ENCODE peak calls at places on chromosomes 13 and 19, in nine cellular contexts. One of them, this sample, is unnamed.

GRCh38 chr13:35712907-35713685 is 236.6 kb upstream of the MAB21L1 start:
- DNase-seq in cardiac fibroblast: peak
- DNase-seq in fibroblast of the aortic adventitia: peak
- DNase-seq in AG04450: no peak
- DNase-seq in HFF-Myc: peak
- DNase-seq in upper lobe of left lung: no peak
- DNase-seq in fibroblast of lung: peak
- DNase-seq in coronary artery: no peak
- DNase-seq in heart right ventricle: no peak
- DNase-seq in this sample: no peak

GRCh38 chr13:44759222-44759721 is 183.1 kb upstream of the TSC22D1 start:
- DNase-seq in coronary artery: no peak
- DNase-seq in HFF-Myc: no peak
- DNase-seq in AG04450: no peak
- DNase-seq in cardiac fibroblast: no peak
- DNase-seq in upper lobe of left lung: no peak
- DNase-seq in fibroblast of the aortic adventitia: no peak
- DNase-seq in fibroblast of lung: peak
- DNase-seq in heart right ventricle: no peak
- DNase-seq in this sample: no peak

GRCh38 chr13:101795460-101795859 is 343.0 kb downstream of the ITGBL1 start:
- DNase-seq in heart right ventricle: no peak
- DNase-seq in HFF-Myc: no peak
- DNase-seq in coronary artery: no peak
- DNase-seq in cardiac fibroblast: no peak
- DNase-seq in fibroblast of the aortic adventitia: no peak
- DNase-seq in AG04450: no peak
- DNase-seq in fibroblast of lung: no peak
- DNase-seq in upper lobe of left lung: no peak
- DNase-seq in this sample: no peak

GRCh38 chr13:110771194-110771593 is 57.7 kb downstream of the ING1 start:
- DNase-seq in cardiac fibroblast: peak
- DNase-seq in HFF-Myc: no peak
- DNase-seq in AG04450: no peak
- DNase-seq in fibroblast of lung: no peak
- DNase-seq in upper lobe of left lung: no peak
- DNase-seq in coronary artery: no peak
- DNase-seq in fibroblast of the aortic adventitia: no peak
- DNase-seq in heart right ventricle: no peak
- DNase-seq in this sample: no peak

GRCh38 chr13:110687736-110688135 is 18.2 kb downstream of the CARS2 start:
- DNase-seq in fibroblast of lung: no peak
- DNase-seq in coronary artery: no peak
- DNase-seq in heart right ventricle: no peak
- DNase-seq in AG04450: no peak
- DNase-seq in upper lobe of left lung: no peak
- DNase-seq in fibroblast of the aortic adventitia: no peak
- DNase-seq in cardiac fibroblast: no peak
- DNase-seq in HFF-Myc: no peak
- DNase-seq in this sample: no peak

GRCh38 chr13:66835040-66835628 is 395.0 kb downstream of the PCDH9 start:
- DNase-seq in heart right ventricle: peak
- DNase-seq in AG04450: peak
- DNase-seq in fibroblast of the aortic adventitia: peak
- DNase-seq in coronary artery: no peak
- DNase-seq in upper lobe of left lung: peak
- DNase-seq in HFF-Myc: no peak
- DNase-seq in fibroblast of lung: peak
- DNase-seq in cardiac fibroblast: peak
- DNase-seq in this sample: peak

GRCh38 chr19:16260160-16260793 is 62.6 kb downstream of the AP1M1 start:
- DNase-seq in cardiac fibroblast: no peak
- DNase-seq in coronary artery: no peak
- DNase-seq in HFF-Myc: no peak
- DNase-seq in upper lobe of left lung: no peak
- DNase-seq in heart right ventricle: no peak
- DNase-seq in AG04450: no peak
- DNase-seq in fibroblast of lung: no peak
- DNase-seq in fibroblast of the aortic adventitia: no peak
- DNase-seq in this sample: no peak

GRCh38 chr19:51168571-51169282 is 26.6 kb downstream of the SIGLEC7 start:
- DNase-seq in heart right ventricle: no peak
- DNase-seq in HFF-Myc: no peak
- DNase-seq in fibroblast of lung: no peak
- DNase-seq in coronary artery: no peak
- DNase-seq in cardiac fibroblast: no peak
- DNase-seq in AG04450: no peak
- DNase-seq in upper lobe of left lung: no peak
- DNase-seq in fibroblast of the aortic adventitia: no peak
- DNase-seq in this sample: peak

GRCh38 chr19:931860-932646 is 6.2 kb downstream of the ARID3A start:
- DNase-seq in AG04450: no peak
- DNase-seq in fibroblast of the aortic adventitia: no peak
- DNase-seq in heart right ventricle: no peak
- DNase-seq in cardiac fibroblast: no peak
- DNase-seq in HFF-Myc: no peak
- DNase-seq in upper lobe of left lung: no peak
- DNase-seq in coronary artery: no peak
- DNase-seq in fibroblast of lung: no peak
- DNase-seq in this sample: no peak

GRCh38 chr19:9850235-9850959 is 15.3 kb downstream of the PIN1 start:
- DNase-seq in fibroblast of lung: no peak
- DNase-seq in AG04450: no peak
- DNase-seq in HFF-Myc: no peak
- DNase-seq in coronary artery: no peak
- DNase-seq in cardiac fibroblast: no peak
- DNase-seq in upper lobe of left lung: no peak
- DNase-seq in fibroblast of the aortic adventitia: no peak
- DNase-seq in heart right ventricle: no peak
- DNase-seq in this sample: no peak

GRCh38 chr19:58150328-58150921 is at the start of gene ZNF329:
- DNase-seq in cardiac fibroblast: peak
- DNase-seq in fibroblast of lung: peak
- DNase-seq in coronary artery: peak
- DNase-seq in HFF-Myc: peak
- DNase-seq in upper lobe of left lung: peak
- DNase-seq in AG04450: peak
- DNase-seq in fibroblast of the aortic adventitia: peak
- DNase-seq in heart right ventricle: peak
- DNase-seq in this sample: peak

GRCh38 chr13:41332829-41333228 is 21.8 kb downstream of the NAA16 start:
- DNase-seq in cardiac fibroblast: no peak
- DNase-seq in fibroblast of the aortic adventitia: no peak
- DNase-seq in upper lobe of left lung: no peak
- DNase-seq in HFF-Myc: no peak
- DNase-seq in heart right ventricle: no peak
- DNase-seq in fibroblast of lung: no peak
- DNase-seq in coronary artery: no peak
- DNase-seq in AG04450: no peak
- DNase-seq in this sample: no peak

GRCh38 chr13:101706651-101707050 is 254.2 kb downstream of the ITGBL1 start:
- DNase-seq in upper lobe of left lung: peak
- DNase-seq in fibroblast of the aortic adventitia: peak
- DNase-seq in AG04450: peak
- DNase-seq in fibroblast of lung: peak
- DNase-seq in cardiac fibroblast: peak
- DNase-seq in HFF-Myc: peak
- DNase-seq in coronary artery: no peak
- DNase-seq in heart right ventricle: no peak
- DNase-seq in this sample: no peak

GRCh38 chr19:52570005-52570861 is at the start of gene ZNF701:
- DNase-seq in heart right ventricle: peak
- DNase-seq in cardiac fibroblast: peak
- DNase-seq in fibroblast of the aortic adventitia: peak
- DNase-seq in fibroblast of lung: peak
- DNase-seq in upper lobe of left lung: peak
- DNase-seq in coronary artery: peak
- DNase-seq in AG04450: peak
- DNase-seq in HFF-Myc: peak
- DNase-seq in this sample: peak

GRCh38 chr13:27967203-27967735 is 1.8 kb downstream of the CDX2 start:
- DNase-seq in heart right ventricle: no peak
- DNase-seq in cardiac fibroblast: no peak
- DNase-seq in AG04450: no peak
- DNase-seq in fibroblast of lung: no peak
- DNase-seq in coronary artery: no peak
- DNase-seq in fibroblast of the aortic adventitia: no peak
- DNase-seq in HFF-Myc: no peak
- DNase-seq in upper lobe of left lung: no peak
- DNase-seq in this sample: no peak

GRCh38 chr13:59461411-59461810 is 702.3 kb downstream of the DIAPH3 start:
- DNase-seq in heart right ventricle: no peak
- DNase-seq in fibroblast of lung: no peak
- DNase-seq in fibroblast of the aortic adventitia: no peak
- DNase-seq in upper lobe of left lung: peak
- DNase-seq in HFF-Myc: no peak
- DNase-seq in coronary artery: no peak
- DNase-seq in cardiac fibroblast: no peak
- DNase-seq in AG04450: no peak
- DNase-seq in this sample: no peak

GRCh38 chr19:52200044-52200443 is 10.2 kb downstream of the PPP2R1A start:
- DNase-seq in fibroblast of the aortic adventitia: peak
- DNase-seq in AG04450: peak
- DNase-seq in HFF-Myc: no peak
- DNase-seq in heart right ventricle: no peak
- DNase-seq in cardiac fibroblast: peak
- DNase-seq in fibroblast of lung: peak
- DNase-seq in upper lobe of left lung: no peak
- DNase-seq in coronary artery: peak
- DNase-seq in this sample: no peak

GRCh38 chr13:63972328-63972727 is 2556.7 kb upstream of the PCDH20 start:
- DNase-seq in AG04450: no peak
- DNase-seq in fibroblast of lung: no peak
- DNase-seq in cardiac fibroblast: no peak
- DNase-seq in upper lobe of left lung: no peak
- DNase-seq in fibroblast of the aortic adventitia: no peak
- DNase-seq in heart right ventricle: no peak
- DNase-seq in coronary artery: no peak
- DNase-seq in HFF-Myc: no peak
- DNase-seq in this sample: no peak

GRCh38 chr13:113947321-113948033 is 26.4 kb downstream of the C13orf46 start:
- DNase-seq in heart right ventricle: no peak
- DNase-seq in HFF-Myc: no peak
- DNase-seq in upper lobe of left lung: no peak
- DNase-seq in fibroblast of lung: no peak
- DNase-seq in cardiac fibroblast: peak
- DNase-seq in AG04450: no peak
- DNase-seq in fibroblast of the aortic adventitia: peak
- DNase-seq in coronary artery: no peak
- DNase-seq in this sample: no peak

GRCh38 chr19:54576411-54576976 is 2.9 kb downstream of the LILRA2 start:
- DNase-seq in HFF-Myc: no peak
- DNase-seq in cardiac fibroblast: no peak
- DNase-seq in coronary artery: no peak
- DNase-seq in fibroblast of the aortic adventitia: no peak
- DNase-seq in fibroblast of lung: no peak
- DNase-seq in upper lobe of left lung: no peak
- DNase-seq in heart right ventricle: no peak
- DNase-seq in AG04450: no peak
- DNase-seq in this sample: no peak

GRCh38 chr19:54574527-54575056 is 1.0 kb downstream of the LILRA2 start:
- DNase-seq in coronary artery: no peak
- DNase-seq in fibroblast of lung: no peak
- DNase-seq in heart right ventricle: no peak
- DNase-seq in AG04450: no peak
- DNase-seq in upper lobe of left lung: no peak
- DNase-seq in HFF-Myc: no peak
- DNase-seq in cardiac fibroblast: no peak
- DNase-seq in fibroblast of the aortic adventitia: no peak
- DNase-seq in this sample: no peak

GRCh38 chr19:54573330-54573872 is at the start of gene LILRA2:
- DNase-seq in coronary artery: no peak
- DNase-seq in HFF-Myc: no peak
- DNase-seq in fibroblast of lung: no peak
- DNase-seq in fibroblast of the aortic adventitia: no peak
- DNase-seq in upper lobe of left lung: peak
- DNase-seq in AG04450: no peak
- DNase-seq in heart right ventricle: no peak
- DNase-seq in cardiac fibroblast: no peak
- DNase-seq in this sample: no peak

GRCh38 chr19:54574051-54574450 is 461 bp downstream of the LILRA2 start:
- DNase-seq in fibroblast of lung: no peak
- DNase-seq in cardiac fibroblast: no peak
- DNase-seq in AG04450: no peak
- DNase-seq in coronary artery: no peak
- DNase-seq in heart right ventricle: no peak
- DNase-seq in upper lobe of left lung: no peak
- DNase-seq in fibroblast of the aortic adventitia: no peak
- DNase-seq in HFF-Myc: no peak
- DNase-seq in this sample: no peak

GRCh38 chr19:54577334-54577733 is 3.7 kb downstream of the LILRA2 start:
- DNase-seq in fibroblast of the aortic adventitia: no peak
- DNase-seq in coronary artery: no peak
- DNase-seq in fibroblast of lung: no peak
- DNase-seq in HFF-Myc: no peak
- DNase-seq in heart right ventricle: no peak
- DNase-seq in AG04450: no peak
- DNase-seq in cardiac fibroblast: no peak
- DNase-seq in upper lobe of left lung: no peak
- DNase-seq in this sample: no peak
- TF ChIP-seq CTCF in fibroblast of the aortic adventitia: no peak
- TF ChIP-seq CTCF in coronary artery: no peak
- TF ChIP-seq CTCF in fibroblast of lung: no peak
- TF ChIP-seq CTCF in HFF-Myc: no peak
- TF ChIP-seq CTCF in heart right ventricle: no peak
- TF ChIP-seq CTCF in AG04450: no peak
- TF ChIP-seq CTCF in cardiac fibroblast: no peak
- TF ChIP-seq CTCF in upper lobe of left lung: no peak
- TF ChIP-seq CTCF in this sample: no peak

GRCh38 chr13:24045456-24045996 is 115.0 kb upstream of the SPATA13 start:
- DNase-seq in fibroblast of the aortic adventitia: no peak
- DNase-seq in coronary artery: no peak
- DNase-seq in upper lobe of left lung: no peak
- DNase-seq in fibroblast of lung: no peak
- DNase-seq in cardiac fibroblast: no peak
- DNase-seq in heart right ventricle: no peak
- DNase-seq in AG04450: no peak
- DNase-seq in HFF-Myc: no peak
- DNase-seq in this sample: no peak
- H3K4me3 ChIP-seq in fibroblast of the aortic adventitia: no peak
- H3K4me3 ChIP-seq in coronary artery: no peak
- H3K4me3 ChIP-seq in upper lobe of left lung: no peak
- H3K4me3 ChIP-seq in fibroblast of lung: no peak
- H3K4me3 ChIP-seq in cardiac fibroblast: no peak
- H3K4me3 ChIP-seq in heart right ventricle: no peak
- H3K4me3 ChIP-seq in AG04450: no peak
- H3K4me3 ChIP-seq in HFF-Myc: no peak
- H3K4me3 ChIP-seq in this sample: no peak

GRCh38 chr19:49422407-49423277 is 599 bp downstream of the PTH2 start:
- DNase-seq in coronary artery: no peak
- DNase-seq in heart right ventricle: peak
- DNase-seq in AG04450: no peak
- DNase-seq in upper lobe of left lung: no peak
- DNase-seq in fibroblast of lung: peak
- DNase-seq in fibroblast of the aortic adventitia: peak
- DNase-seq in HFF-Myc: no peak
- DNase-seq in cardiac fibroblast: peak
- DNase-seq in this sample: peak
- TF ChIP-seq CTCF in coronary artery: no peak
- TF ChIP-seq CTCF in heart right ventricle: peak
- TF ChIP-seq CTCF in AG04450: peak
- TF ChIP-seq CTCF in upper lobe of left lung: peak
- TF ChIP-seq CTCF in fibroblast of lung: no peak
- TF ChIP-seq CTCF in fibroblast of the aortic adventitia: peak
- TF ChIP-seq CTCF in HFF-Myc: peak
- TF ChIP-seq CTCF in cardiac fibroblast: peak
- TF ChIP-seq CTCF in this sample: peak

GRCh38 chr19:35134601-35135091 is at the start of gene LGI4:
- DNase-seq in cardiac fibroblast: no peak
- DNase-seq in fibroblast of lung: no peak
- DNase-seq in coronary artery: no peak
- DNase-seq in HFF-Myc: no peak
- DNase-seq in AG04450: no peak
- DNase-seq in fibroblast of the aortic adventitia: no peak
- DNase-seq in upper lobe of left lung: no peak
- DNase-seq in heart right ventricle: no peak
- DNase-seq in this sample: no peak
- H3K4me3 ChIP-seq in cardiac fibroblast: no peak
- H3K4me3 ChIP-seq in fibroblast of lung: peak
- H3K4me3 ChIP-seq in coronary artery: peak
- H3K4me3 ChIP-seq in HFF-Myc: no peak
- H3K4me3 ChIP-seq in AG04450: no peak
- H3K4me3 ChIP-seq in fibroblast of the aortic adventitia: no peak
- H3K4me3 ChIP-seq in upper lobe of left lung: peak
- H3K4me3 ChIP-seq in heart right ventricle: peak
- H3K4me3 ChIP-seq in this sample: no peak

This sample was measured in BE2C.